ENCODE peak calls at places on chromosome 10, in nine cellular contexts. F is NCI-H2081 treated with DMSO at 0.1 percent for 48 hours; A is dorsolateral prefrontal cortex; B is psoas muscle; T is substantia nigra; L is kidney tubule cell; Z is activated CD4-positive, alpha-beta T cell treated with anti-CD3 and anti-CD28 coated beads for 24 hours; Y is cardiac muscle cell; K is activated CD8-positive, alpha-beta memory T cell treated with anti-CD3 and anti-CD28 coated beads for 1 hour. H is an unnamed sample.

GRCh38 chr10:51522858-51523257 is 176.5 kb downstream of the CSTF2T start:
- DNase-seq in F (no peak), A (no peak), B (no peak), T (no peak), L (no peak), Z (no peak), Y (peak), K (no peak), H (no peak)

GRCh38 chr10:44176311-44176710 is 208.6 kb downstream of the CXCL12 start:
- DNase-seq in F (no peak), A (no peak), B (no peak), T (no peak), L (no peak), Z (no peak), Y (no peak), K (no peak), H (no peak)

GRCh38 chr10:17228081-17229015 is at the start of gene VIM:
- DNase-seq in F (no peak), A (no peak), B (peak), T (peak), L (peak), Z (peak), Y (peak), K (peak), H (peak)

GRCh38 chr10:8049151-8049873 is 5.2 kb upstream of the GATA3 start:
- DNase-seq in F (no peak), A (no peak), B (no peak), T (no peak), L (no peak), Z (no peak), Y (no peak), K (no peak), H (no peak)

GRCh38 chr10:15715619-15716227 is 4.0 kb downstream of the ITGA8 start:
- DNase-seq in F (no peak), A (no peak), B (no peak), T (no peak), L (peak), Z (no peak), Y (peak), K (no peak), H (no peak)

GRCh38 chr10:3076138-3076537 is 8.8 kb downstream of the PFKP start:
- DNase-seq in F (no peak), A (no peak), B (no peak), T (no peak), L (no peak), Z (no peak), Y (no peak), K (no peak), H (no peak)

GRCh38 chr10:102065561-102066420 is 642 bp downstream of the HPS6 start:
- DNase-seq in F (no peak), A (no peak), B (peak), T (no peak), L (peak), Z (no peak), Y (peak), K (no peak), H (no peak)

GRCh38 chr10:31320179-31320597 is 1.2 kb downstream of the ZEB1 start:
- DNase-seq in F (no peak), A (no peak), B (peak), T (peak), L (peak), Z (peak), Y (peak), K (no peak), H (peak)

GRCh38 chr10:70564113-70564725 is 38.3 kb downstream of the PRF1 start:
- DNase-seq in F (no peak), A (no peak), B (no peak), T (no peak), L (no peak), Z (no peak), Y (no peak), K (no peak), H (no peak)

GRCh38 chr10:51501396-51501795 is 198.0 kb downstream of the CSTF2T start:
- DNase-seq in F (no peak), A (no peak), B (no peak), T (no peak), L (no peak), Z (no peak), Y (peak), K (no peak), H (no peak)

GRCh38 chr10:102718220-102718619 is 3.8 kb downstream of the SFXN2 start:
- DNase-seq in F (no peak), A (no peak), B (no peak), T (no peak), L (peak), Z (no peak), Y (peak), K (no peak), H (peak)

H was measured in kidney glomerular epithelial cell.